ENCODE peak calls at places on chromosomes 6 and 20, in ten cellular contexts. Y is activated naive CD4-positive, alpha-beta T cell treated with Interleukin-2 at 50 U/mL for 16 hours; F is COR-L47; M is left ventricle myocardium superior; B is CD8-positive, alpha-beta T cell; U is HT1080; J is brain microvascular endothelial cell; I is cardiac fibroblast; G is 8988T; R is A172. A is an unnamed sample.

GRCh38 chr6:2209226-2209809 is 36.1 kb downstream of the GMDS start:
- DNase-seq in G (no peak), J (peak; percentile 12), B (no peak), I (peak; percentile 34), Y (peak; percentile 17), F (peak; percentile 80), M (no peak), R (peak; percentile 48), U (peak; percentile 34), A (peak; percentile 21)

GRCh38 chr6:31203345-31203979 is 33.0 kb upstream of the POU5F1 start:
- DNase-seq in M (no peak), J (peak; percentile 64), U (peak; percentile 93), R (peak; percentile 82), I (peak; percentile 10), B (peak; percentile 29), Y (peak; percentile 71), G (no peak), F (peak; percentile 85), A (no peak)

GRCh38 chr6:134517145-134517658 is 199.3 kb upstream of the SGK1 start:
- DNase-seq in U (peak; percentile 88), B (no peak), F (no peak), J (peak; percentile 84), I (peak; percentile 98), R (peak; percentile 82), M (peak; percentile 88), Y (no peak), G (no peak), A (peak; percentile 51)

GRCh38 chr6:151523034-151523433 is 29.2 kb downstream of the CCDC170 start:
- DNase-seq in J (no peak), B (no peak), F (no peak), G (no peak), R (no peak), M (no peak), Y (no peak), U (no peak), I (no peak), A (no peak)

GRCh38 chr6:95352064-95352463 is 225.3 kb upstream of the MANEA start:
- DNase-seq in R (no peak), F (peak; percentile 14), J (no peak), M (no peak), B (no peak), U (no peak), G (no peak), I (no peak), Y (no peak), A (no peak)

GRCh38 chr6:11978169-11978987 is 33.7 kb upstream of the HIVEP1 start:
- DNase-seq in Y (no peak), J (no peak), U (no peak), M (no peak), B (no peak), R (no peak), I (no peak), F (no peak), G (no peak), A (peak; percentile 12)

GRCh38 chr6:1383729-1384548 is 5.4 kb upstream of the FOXF2 start:
- DNase-seq in R (no peak), M (no peak), G (no peak), I (no peak), F (no peak), Y (no peak), J (no peak), U (no peak), B (no peak), A (no peak)

GRCh38 chr6:31011153-31011552 is 879 bp downstream of the MUC22 start:
- DNase-seq in B (no peak), M (no peak), U (no peak), I (no peak), J (no peak), Y (no peak), F (no peak), R (no peak), G (no peak), A (no peak)

GRCh38 chr6:138371720-138372119 is 6.0 kb upstream of the SMIM28 start:
- DNase-seq in U (peak; percentile 28), M (no peak), F (no peak), J (peak; percentile 77), B (no peak), R (no peak), G (no peak), Y (no peak), I (peak; percentile 22), A (peak; percentile 6)

GRCh38 chr20:3157817-3158216 is 1.8 kb downstream of the FASTKD5 start:
- DNase-seq in Y (no peak), F (no peak), U (no peak), B (no peak), G (no peak), J (no peak), I (no peak), R (no peak), M (no peak), A (no peak)

GRCh38 chr6:163780993-163781392 is 366.5 kb downstream of the QKI start:
- DNase-seq in B (no peak), M (peak; percentile 83), J (no peak), Y (no peak), F (peak; percentile 31), I (peak; percentile 13), U (no peak), G (no peak), R (no peak), A (no peak)

GRCh38 chr20:58236612-58237317 is 8.3 kb upstream of the ANKRD60 start:
- DNase-seq in B (peak; percentile 76), I (peak; percentile 67), Y (peak; percentile 89), U (peak; percentile 77), G (peak; percentile 81), R (peak; percentile 55), J (peak; percentile 68), F (peak; percentile 54), M (peak; percentile 83), A (peak; percentile 98)

GRCh38 chr20:13800728-13801134 is 15.9 kb downstream of the NDUFAF5 start:
- DNase-seq in F (peak; percentile 87), R (peak; percentile 79), I (peak; percentile 94), M (peak; percentile 96), G (no peak), J (peak; percentile 69), B (no peak), U (peak; percentile 82), Y (no peak), A (peak; percentile 75)

GRCh38 chr20:11013801-11014200 is 340.0 kb upstream of the JAG1 start:
- DNase-seq in M (no peak), U (no peak), I (no peak), R (no peak), Y (no peak), F (no peak), B (no peak), G (no peak), J (no peak), A (no peak)

GRCh38 chr6:45998524-45998923 is 17.1 kb downstream of the CLIC5 start:
- DNase-seq in F (no peak), Y (no peak), R (no peak), G (no peak), M (no peak), J (no peak), I (no peak), B (no peak), U (no peak), A (no peak)

GRCh38 chr6:131685266-131685780 is 15.9 kb downstream of the OR2A4 start:
- DNase-seq in U (no peak), F (no peak), G (no peak), Y (no peak), M (no peak), B (no peak), I (no peak), J (no peak), R (no peak), A (no peak)

GRCh38 chr20:11275740-11276139 is 601.9 kb upstream of the JAG1 start:
- DNase-seq in R (no peak), F (no peak), M (no peak), I (no peak), B (no peak), U (no peak), G (no peak), Y (no peak), J (no peak), A (no peak)

GRCh38 chr6:72953901-72954494 is 271.3 kb downstream of the KHDC1L start:
- DNase-seq in M (no peak), R (peak; percentile 21), Y (no peak), I (peak; percentile 72), U (no peak), G (no peak), J (peak; percentile 47), F (no peak), B (no peak), A (no peak)

A was measured in HTR-8/SVneo.